ENCODE peak calls at places on chromosomes 3 and 15, in four cellular contexts. One of them, this sample, is unnamed.

GRCh38 chr3:27202959-27203358 is 166.2 kb downstream of the NEK10 start:
- DNase-seq in NCI-H69: no peak
- DNase-seq in SK-N-SH: no peak
- DNase-seq in AG04450: no peak
- DNase-seq in this sample: no peak

GRCh38 chr3:185337231-185337816 is 25.6 kb upstream of the MAP3K13 start:
- DNase-seq in NCI-H69: peak
- DNase-seq in SK-N-SH: no peak
- DNase-seq in AG04450: no peak
- DNase-seq in this sample: peak

GRCh38 chr3:42846682-42847522 is 28.8 kb downstream of the CYP8B1 start:
- DNase-seq in NCI-H69: no peak
- DNase-seq in SK-N-SH: no peak
- DNase-seq in AG04450: no peak
- DNase-seq in this sample: no peak

GRCh38 chr15:90487186-90487585 is 42.5 kb upstream of the CRTC3 start:
- DNase-seq in NCI-H69: no peak
- DNase-seq in SK-N-SH: no peak
- DNase-seq in AG04450: no peak
- DNase-seq in this sample: no peak

GRCh38 chr3:142031575-142031974 is 117.8 kb downstream of the TFDP2 start:
- DNase-seq in NCI-H69: no peak
- DNase-seq in SK-N-SH: no peak
- DNase-seq in AG04450: no peak
- DNase-seq in this sample: no peak

GRCh38 chr3:63343674-63344073 is 65.6 kb downstream of the SYNPR start:
- DNase-seq in NCI-H69: peak
- DNase-seq in SK-N-SH: peak
- DNase-seq in AG04450: peak
- DNase-seq in this sample: peak

GRCh38 chr3:172918165-172918564 is 167.6 kb downstream of the ECT2 start:
- DNase-seq in NCI-H69: peak
- DNase-seq in SK-N-SH: no peak
- DNase-seq in AG04450: no peak
- DNase-seq in this sample: no peak

GRCh38 chr3:49454457-49454856 is 15.6 kb upstream of the DAG1 start:
- DNase-seq in NCI-H69: peak
- DNase-seq in SK-N-SH: no peak
- DNase-seq in AG04450: no peak
- DNase-seq in this sample: no peak